ENCODE peak calls at places on chromosomes 11 and 22, in nine cellular contexts. Q is A549, I is PC-9, C is uterus, T is lower leg skin, N is breast epithelium, W is AG09319, B is HL-60, M is GM13977. R is an unnamed sample.

GRCh38 chr22:30314918-30315317 is 11.8 kb downstream of the TBC1D10A start:
- DNase-seq in I (no peak), T (no peak), Q (no peak), W (no peak), M (no peak), N (no peak), B (no peak), C (no peak), R (no peak)

GRCh38 chr11:7314811-7315604 is 63.3 kb downstream of the SYT9 start:
- DNase-seq in W (no peak), B (no peak), M (no peak), T (no peak), N (no peak), C (no peak), I (no peak), Q (no peak), R (no peak)

GRCh38 chr11:34433899-34434298 is 4.8 kb upstream of the CAT start:
- DNase-seq in Q (no peak), C (no peak), B (no peak), I (no peak), T (no peak), M (no peak), N (no peak), W (no peak), R (no peak)

GRCh38 chr11:127640822-127641485 is 640.4 kb upstream of the KIRREL3 start:
- DNase-seq in C (no peak), I (no peak), B (no peak), N (no peak), T (no peak), W (no peak), Q (no peak), M (no peak), R (no peak)

GRCh38 chr11:16669799-16670415 is 68.5 kb upstream of the C11orf58 start:
- DNase-seq in Q (peak; percentile 9), C (no peak), B (peak; percentile 5), M (no peak), I (peak; percentile 81), T (no peak), W (no peak), N (no peak), R (no peak)

GRCh38 chr11:3022982-3023381 is 30.9 kb upstream of the NAP1L4 start:
- DNase-seq in N (no peak), T (no peak), Q (no peak), W (peak; percentile 30), I (no peak), B (no peak), C (no peak), M (no peak), R (no peak)

GRCh38 chr22:45502215-45503070 is at the start of gene FBLN1:
- DNase-seq in I (peak; percentile 65), Q (peak; percentile 50), B (no peak), T (no peak), C (peak; percentile 84), W (no peak), N (no peak), M (no peak), R (no peak)

GRCh38 chr22:23520875-23521441 is 59.1 kb downstream of the IGLL1 start:
- DNase-seq in C (peak; percentile 42), Q (peak; percentile 15), B (no peak), I (no peak), T (no peak), N (peak; percentile 34), M (no peak), W (peak; percentile 4), R (no peak)

GRCh38 chr11:2463766-2464277 is 19.0 kb downstream of the KCNQ1 start:
- DNase-seq in W (no peak), Q (no peak), N (no peak), I (no peak), C (no peak), M (no peak), T (peak; percentile 86), B (no peak), R (peak; percentile 81)

GRCh38 chr22:35212020-35212419 is 45.3 kb upstream of the HMGXB4 start:
- DNase-seq in W (no peak), T (no peak), I (peak; percentile 21), Q (no peak), C (no peak), N (no peak), M (no peak), B (no peak), R (no peak)

GRCh38 chr22:46072981-46073682 is 77.2 kb upstream of the PPARA start:
- DNase-seq in I (no peak), T (peak; percentile 83), C (no peak), M (no peak), N (no peak), Q (no peak), B (no peak), W (no peak), R (no peak)

GRCh38 chr22:39314251-39314971 is 5.0 kb downstream of the RPL3 start:
- DNase-seq in Q (no peak), M (no peak), C (no peak), N (no peak), W (no peak), B (no peak), I (no peak), T (no peak), R (no peak)

GRCh38 chr22:24938741-24939341 is 7.7 kb downstream of the LHFPL7 start:
- DNase-seq in T (no peak), Q (peak; percentile 40), W (no peak), B (peak; percentile 34), I (no peak), C (no peak), M (peak; percentile 74), N (no peak), R (no peak)

GRCh38 chr11:78248903-78249302 is 60.2 kb downstream of the USP35 start:
- DNase-seq in Q (no peak), W (no peak), M (no peak), I (no peak), B (no peak), C (no peak), N (no peak), T (no peak), R (no peak)

GRCh38 chr22:24230911-24231656 is 13.8 kb downstream of the GGT5 start:
- DNase-seq in I (no peak), Q (no peak), T (no peak), C (no peak), N (no peak), B (peak; percentile 53), W (no peak), M (peak; percentile 80), R (no peak)

GRCh38 chr22:36017661-36018091 is 10.9 kb downstream of the RBFOX2 start:
- DNase-seq in T (no peak), C (no peak), I (no peak), B (no peak), N (no peak), Q (no peak), M (no peak), W (no peak), R (no peak)

GRCh38 chr11:128615612-128616011 is 28.3 kb upstream of the ETS1 start:
- DNase-seq in Q (no peak), C (no peak), M (no peak), T (no peak), N (no peak), I (no peak), B (no peak), W (no peak), R (no peak)

GRCh38 chr11:113729456-113729855 is 23.3 kb upstream of the TMPRSS5 start:
- DNase-seq in I (no peak), W (no peak), Q (no peak), T (no peak), N (no peak), M (no peak), B (no peak), C (no peak), R (no peak)

GRCh38 chr22:42185915-42186439 is 55.4 kb upstream of the CYP2D6 start:
- DNase-seq in T (no peak), N (no peak), I (no peak), B (no peak), M (no peak), W (no peak), C (no peak), Q (no peak), R (no peak)

GRCh38 chr11:4887591-4887990 is 5.9 kb downstream of the OR51T1 start:
- DNase-seq in T (no peak), B (no peak), N (no peak), Q (no peak), W (no peak), C (no peak), I (no peak), M (no peak), R (no peak)

GRCh38 chr11:11027271-11027670 is 169.4 kb upstream of the ZBED5 start:
- DNase-seq in B (no peak), Q (no peak), N (no peak), W (no peak), C (no peak), T (no peak), M (no peak), I (no peak), R (no peak)

GRCh38 chr11:8834379-8834778 is 76.6 kb upstream of the AKIP1 start:
- DNase-seq in M (no peak), Q (no peak), N (no peak), C (no peak), B (no peak), T (no peak), W (no peak), I (no peak), R (peak; percentile 2)
- TF ChIP-seq CTCF in M (no peak), Q (no peak), N (no peak), C (no peak), B (no peak), T (no peak), W (no peak), I (no peak), R (no peak)

GRCh38 chr11:133947298-133947905 is 9.4 kb downstream of the IGSF9B start:
- DNase-seq in W (no peak), Q (peak; percentile 58), M (peak; percentile 77), N (no peak), T (no peak), B (no peak), I (no peak), C (no peak), R (no peak)
- TF ChIP-seq CTCF in W (peak; percentile 29), Q (no peak), M (no peak), N (no peak), T (no peak), B (no peak), I (peak; percentile 26), C (peak; percentile 25), R (peak; percentile 55)

GRCh38 chr11:15629690-15630321 is 515.1 kb downstream of the INSC start:
- DNase-seq in T (no peak), B (peak; percentile 59), M (no peak), W (no peak), C (no peak), I (no peak), N (no peak), Q (no peak), R (no peak)
- TF ChIP-seq CTCF in T (no peak), B (no peak), M (peak; percentile 36), W (no peak), C (no peak), I (peak; percentile 43), N (no peak), Q (no peak), R (peak; percentile 15)

GRCh38 chr11:44614281-44614680 is 48.8 kb downstream of the CD82 start:
- DNase-seq in I (no peak), T (no peak), M (no peak), W (no peak), C (no peak), Q (no peak), N (no peak), B (no peak), R (no peak)
- TF ChIP-seq CTCF in I (no peak), T (no peak), M (no peak), W (no peak), C (no peak), Q (no peak), N (no peak), B (no peak), R (no peak)

GRCh38 chr11:95089620-95090542 is at the start of gene ENDOD1:
- DNase-seq in M (peak; percentile 93), C (peak; percentile 84), Q (peak; percentile 45), B (peak; percentile 81), W (no peak), N (peak; percentile 72), I (peak; percentile 81), T (peak; percentile 96), R (peak; percentile 91)
- TF ChIP-seq CTCF in M (peak; percentile 20), C (no peak), Q (no peak), B (no peak), W (peak; percentile 11), N (no peak), I (peak; percentile 27), T (no peak), R (peak; percentile 25)